ENCODE peak calls at places on chromosomes 4 and X, in six cellular contexts. V is H9, B is mesenchymal stem cell, A is trophoblast cell, R is H1, M is IMR-90. I is an unnamed sample.

GRCh38 chrX:103831342-103831802 is 685 bp downstream of the RAB9B start:
- DNase-seq in A (peak), R (peak), B (no peak), V (no peak), M (no peak), I (no peak)

GRCh38 chr4:11732155-11732554 is 303.5 kb upstream of the HS3ST1 start:
- DNase-seq in M (no peak), R (no peak), B (no peak), V (no peak), A (no peak), I (no peak)

GRCh38 chr4:40827774-40828173 is 78.0 kb downstream of the NSUN7 start:
- DNase-seq in R (no peak), M (peak), V (no peak), B (no peak), A (no peak), I (no peak)

GRCh38 chr4:108762559-108763225 is at the start of gene ETNPPL:
- DNase-seq in B (peak), A (peak), R (peak), V (peak), M (no peak), I (peak)

GRCh38 chr4:101199507-101200285 is 147.6 kb downstream of the PPP3CA start:
- DNase-seq in A (no peak), B (peak), V (no peak), R (no peak), M (peak), I (no peak)

GRCh38 chrX:39859991-39860861 is 237.5 kb downstream of the BCOR start:
- DNase-seq in A (peak), V (peak), R (peak), B (peak), M (peak), I (peak)

GRCh38 chr4:153438916-153439756 is 27.0 kb upstream of the TMEM131L start:
- DNase-seq in V (no peak), A (no peak), M (no peak), B (no peak), R (no peak), I (no peak)

GRCh38 chr4:185820119-185821028 is 8.4 kb upstream of the SORBS2 start:
- DNase-seq in B (no peak), R (no peak), M (no peak), V (peak), A (no peak), I (no peak)

GRCh38 chrX:143873343-143873742 is 10.5 kb upstream of the UBE2NL start:
- DNase-seq in V (no peak), A (no peak), B (no peak), R (no peak), M (no peak), I (no peak)

GRCh38 chr4:30756553-30756952 is 36.4 kb downstream of the PCDH7 start:
- DNase-seq in R (no peak), A (no peak), V (no peak), M (no peak), B (no peak), I (no peak)

GRCh38 chr4:3469386-3470243 is 6.5 kb downstream of the DOK7 start:
- DNase-seq in V (no peak), A (no peak), M (no peak), B (no peak), R (no peak), I (no peak)

GRCh38 chr4:80219301-80220025 is 22.2 kb downstream of the PRDM8 start:
- DNase-seq in B (no peak), A (no peak), R (no peak), M (peak), V (no peak), I (peak)

GRCh38 chr4:39096847-39097246 is 34.8 kb downstream of the KLHL5 start:
- DNase-seq in M (no peak), B (no peak), V (no peak), R (no peak), A (no peak), I (no peak)

GRCh38 chrX:106608016-106608415 is 3.8 kb upstream of the RADX start:
- DNase-seq in B (no peak), M (no peak), A (no peak), V (no peak), R (no peak), I (no peak)

GRCh38 chr4:52788806-52789205 is 37.6 kb upstream of the ERVMER34-1 start:
- DNase-seq in A (peak), V (no peak), B (no peak), M (no peak), R (no peak), I (no peak)

GRCh38 chrX:6761251-6761650 is 226.3 kb upstream of the VCX3A start:
- DNase-seq in B (no peak), R (no peak), A (no peak), V (no peak), M (no peak), I (no peak)

GRCh38 chr4:2537011-2537830 is 774 bp downstream of the FAM193A start:
- DNase-seq in V (peak), A (peak), B (peak), R (no peak), M (peak), I (peak)

GRCh38 chr4:188127157-188127874 is 11.9 kb upstream of the TRIML1 start:
- DNase-seq in A (peak), M (peak), R (no peak), V (no peak), B (peak), I (no peak)

GRCh38 chr4:100188829-100189228 is 1.4 kb downstream of the DDIT4L start:
- DNase-seq in R (no peak), M (no peak), V (no peak), A (no peak), B (no peak), I (no peak)

GRCh38 chr4:96983830-96984229 is 1143.9 kb downstream of the PDHA2 start:
- DNase-seq in A (no peak), V (no peak), B (peak), R (no peak), M (no peak), I (no peak)

GRCh38 chr4:8289151-8289750 is 19.7 kb downstream of the HTRA3 start:
- DNase-seq in V (no peak), A (peak), M (no peak), R (no peak), B (no peak), I (no peak)

GRCh38 chr4:83128235-83128929 is 13.9 kb upstream of the PLAC8 start:
- DNase-seq in M (peak), R (no peak), A (peak), V (no peak), B (peak), I (no peak)

GRCh38 chrX:132853040-132853439 is 105.4 kb downstream of the HS6ST2 start:
- DNase-seq in B (peak), V (no peak), R (no peak), A (no peak), M (no peak), I (no peak)

GRCh38 chr4:152503606-152504290 is 32.1 kb downstream of the FBXW7 start:
- DNase-seq in V (no peak), R (no peak), M (peak), B (no peak), A (no peak), I (no peak)

GRCh38 chr4:117156806-117157205 is 71.4 kb upstream of the TRAM1L1 start:
- DNase-seq in M (no peak), B (no peak), V (no peak), R (no peak), A (no peak), I (no peak)

GRCh38 chr4:127965062-127965802 is at the start of the genes ABHD18 and MFSD8:
- DNase-seq in B (peak), R (peak), M (peak), V (peak), A (peak), I (peak)

GRCh38 chr4:43047044-43047443 is 154.5 kb downstream of the GRXCR1 start:
- DNase-seq in V (no peak), M (no peak), A (no peak), B (no peak), R (no peak), I (no peak)

GRCh38 chr4:138398297-138398696 is 156.1 kb upstream of the SLC7A11 start:
- DNase-seq in M (no peak), V (peak), A (no peak), B (no peak), R (peak), I (peak)

DNA sequence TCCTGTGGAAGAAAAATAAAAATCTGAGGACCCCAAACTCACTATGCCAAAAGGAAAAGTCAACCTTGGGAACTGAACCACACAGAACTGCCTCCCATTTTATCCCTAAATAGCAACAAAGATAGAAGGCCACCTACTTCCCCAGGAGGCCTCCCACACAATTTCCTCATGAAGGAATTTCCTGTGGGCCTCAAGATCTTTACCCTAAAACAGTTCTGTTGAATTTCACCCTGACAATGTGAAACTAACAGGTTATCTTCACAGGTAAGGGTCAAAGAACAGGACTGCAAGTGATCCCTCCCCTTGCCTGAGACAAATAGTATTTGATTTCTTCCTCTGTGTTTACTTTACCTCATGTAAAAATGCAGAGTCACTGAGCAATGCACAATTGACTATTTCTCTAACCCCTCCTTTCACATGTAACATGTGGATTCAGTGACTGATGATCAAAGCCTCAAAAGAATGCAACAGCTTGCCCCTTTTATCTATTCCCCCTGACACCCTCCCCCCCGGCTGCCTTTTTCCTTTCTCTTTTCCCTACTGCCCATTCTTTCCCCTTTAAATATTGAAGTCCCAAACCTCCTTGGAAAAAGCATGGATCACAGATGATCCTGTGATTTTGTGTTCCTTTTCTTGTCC is 33.3 kb downstream of the MEPE start:
- DNase-seq in R (peak), A (no peak), V (peak), B (peak), M (peak), I (no peak)
- H2AFZ ChIP-seq in R (no peak), A (no peak), V (no peak), B (no peak), M (no peak), I (peak)

DNA sequence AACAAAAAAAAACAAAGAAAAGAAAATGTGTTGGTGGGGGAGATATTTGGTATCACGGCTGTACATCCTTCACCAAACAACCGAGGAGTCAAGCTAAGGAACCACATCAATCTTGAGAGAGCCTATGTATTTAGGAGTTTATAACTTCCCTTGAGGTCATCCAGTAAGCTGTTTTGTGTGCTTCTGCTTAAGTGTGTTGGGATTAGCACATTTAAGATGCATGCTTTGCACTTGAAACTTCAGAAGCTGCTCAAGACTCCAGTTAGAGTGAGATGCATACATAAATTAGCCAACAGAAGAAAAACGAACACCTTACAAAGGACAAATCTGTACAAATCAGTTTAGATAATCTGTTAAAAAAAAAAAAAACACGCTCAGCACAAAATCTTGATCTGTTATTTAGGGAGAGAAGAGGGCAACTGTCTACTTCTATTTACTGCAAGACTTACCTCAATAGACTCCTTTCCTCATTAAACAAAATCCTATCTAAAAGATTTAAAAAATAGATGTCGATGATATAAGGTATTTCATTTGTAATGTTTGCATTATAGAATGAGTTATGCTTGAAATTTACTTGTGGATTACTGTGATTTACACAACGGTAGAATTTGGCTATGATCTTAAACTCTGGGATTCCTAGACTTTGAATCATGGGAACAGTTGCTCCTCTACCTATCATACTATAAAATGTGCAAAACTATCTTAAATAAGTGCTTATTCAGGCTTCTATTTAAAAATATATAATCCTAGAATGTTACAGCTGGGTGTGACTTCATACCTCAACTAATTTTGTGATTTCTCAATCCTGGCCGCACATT is 53.8 kb upstream of the NAP1L5 start:
- DNase-seq in R (no peak), V (no peak), M (peak), A (no peak), B (no peak), I (no peak)
- H4K91ac ChIP-seq in R (no peak), V (no peak), M (no peak), A (no peak), B (no peak), I (no peak)

GRCh38 chrX:9234315-9234714 is 200.4 kb upstream of the FAM9B start:
- DNase-seq in B (no peak), M (no peak), V (no peak), A (no peak), R (no peak), I (no peak)
- H3K23ac ChIP-seq in B (no peak), M (no peak), V (no peak), A (no peak), R (no peak), I (no peak)

DNA sequence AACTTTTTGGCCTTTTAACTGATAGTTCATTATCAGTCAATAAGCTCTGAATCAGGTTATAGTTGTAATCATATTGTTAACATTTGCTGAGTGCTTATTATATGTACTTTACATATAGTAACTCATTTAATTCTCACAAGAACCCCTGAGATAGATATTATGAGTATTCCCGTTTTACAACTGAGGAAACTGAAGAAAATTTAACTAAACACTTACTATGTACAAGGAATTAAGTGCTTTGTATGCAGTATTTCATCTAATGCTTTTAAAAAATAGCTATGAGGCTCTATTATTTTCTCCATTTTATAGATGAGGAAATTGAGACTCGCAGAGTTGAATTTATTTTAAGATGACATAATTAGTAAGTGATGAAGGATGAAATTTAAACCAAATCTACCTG is 27.7 kb upstream of the FGF2 start:
- DNase-seq in B (no peak), V (no peak), A (no peak), M (no peak), R (no peak), I (no peak)
- H2AFZ ChIP-seq in B (no peak), V (no peak), A (no peak), M (no peak), R (no peak), I (no peak)

DNA sequence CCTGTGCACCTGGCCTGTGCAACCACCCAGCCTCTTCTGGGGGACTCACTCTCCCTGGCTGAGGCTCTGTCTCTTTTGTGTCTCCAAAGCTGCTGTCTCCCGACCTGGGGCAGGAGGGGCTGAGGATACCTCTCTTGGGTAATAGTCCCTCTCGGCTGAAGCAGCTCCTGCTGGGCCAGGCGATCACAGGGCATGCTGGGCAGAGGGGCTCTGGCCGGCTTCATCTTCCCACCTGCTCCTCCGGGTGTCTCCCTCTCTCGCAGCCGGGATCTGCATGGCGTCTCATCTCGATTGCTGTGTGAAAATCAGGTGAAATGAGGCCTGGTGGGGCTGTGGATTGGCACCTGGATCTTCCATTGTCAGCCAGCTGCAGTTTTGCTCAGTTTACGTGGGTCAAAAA is 53.2 kb downstream of the MGST2 start:
- DNase-seq in A (no peak), M (no peak), R (no peak), V (no peak), B (no peak), I (no peak)
- H4K91ac ChIP-seq in A (peak), M (no peak), R (no peak), V (no peak), B (no peak), I (no peak)

GRCh38 chr4:6909113-6909969 is at the start of gene TBC1D14:
- DNase-seq in B (peak), M (peak), R (no peak), A (peak), V (peak), I (peak)
- H3K23ac ChIP-seq in B (no peak), M (peak), R (no peak), A (no peak), V (no peak), I (peak)